ENCODE peak calls at places on chromosome X, in ten cellular contexts. A, H, N, W, R, S, J, F, P and M are unnamed samples.
A peak's percentile ranks its signal among the peaks of the same experiment; 100 is the strongest.

GRCh38 chrX:139170526-139171173 is 359.9 kb upstream of the F9 start:
- DNase-seq in A (no peak), H (no peak), N (no peak), W (no peak), R (no peak), S (no peak), J (no peak), F (no peak), P (no peak), M (no peak)

GRCh38 chrX:2538016-2538415 is 37.2 kb upstream of the DHRSX start:
- DNase-seq in A (peak; percentile 31), H (no peak), N (no peak), W (no peak), R (no peak), S (no peak), J (peak; percentile 30), F (no peak), P (no peak), M (no peak)

GRCh38 chrX:47129157-47129878 is 15.2 kb downstream of the NDUFB11 start:
- DNase-seq in A (peak; percentile 81), H (peak; percentile 66), N (peak; percentile 87), W (peak; percentile 79), R (peak; percentile 92), S (peak; percentile 88), J (peak; percentile 95), F (peak; percentile 85), P (peak; percentile 76), M (peak; percentile 86)

GRCh38 chrX:154354516-154354915 is 19.9 kb downstream of the FLNA start:
- DNase-seq in A (no peak), H (no peak), N (no peak), W (no peak), R (no peak), S (no peak), J (no peak), F (no peak), P (no peak), M (no peak)

GRCh38 chrX:101386542-101386885 is 523 bp upstream of the BTK start:
- DNase-seq in A (no peak), H (no peak), N (no peak), W (no peak), R (no peak), S (no peak), J (no peak), F (no peak), P (no peak), M (no peak)

GRCh38 chrX:40908857-40909475 is 173.6 kb upstream of the MED14 start:
- DNase-seq in A (no peak), H (no peak), N (peak; percentile 21), W (no peak), R (no peak), S (peak; percentile 16), J (no peak), F (no peak), P (no peak), M (no peak)

GRCh38 chrX:85309717-85310116 is 65.9 kb downstream of the ZNF711 start:
- DNase-seq in A (no peak), H (no peak), N (no peak), W (no peak), R (no peak), S (peak; percentile 8), J (no peak), F (no peak), P (no peak), M (no peak)

GRCh38 chrX:101415180-101416130 is 7.4 kb downstream of the HNRNPH2 start:
- DNase-seq in A (peak; percentile 8), H (no peak), N (peak; percentile 63), W (peak; percentile 37), R (peak; percentile 30), S (no peak), J (no peak), F (peak; percentile 27), P (peak; percentile 15), M (no peak)

GRCh38 chrX:23383411-23383810 is 48.8 kb downstream of the PTCHD1 start:
- DNase-seq in A (no peak), H (no peak), N (peak; percentile 6), W (no peak), R (no peak), S (no peak), J (no peak), F (no peak), P (no peak), M (no peak)

GRCh38 chrX:80808854-80809493 is 703 bp downstream of the BRWD3 start:
- DNase-seq in A (peak; percentile 27), H (no peak), N (no peak), W (peak; percentile 10), R (peak; percentile 15), S (no peak), J (no peak), F (peak; percentile 24), P (peak; percentile 2), M (peak; percentile 6)

GRCh38 chrX:45757272-45757671 is 556.6 kb upstream of the DIPK2B start:
- DNase-seq in A (no peak), H (no peak), N (no peak), W (no peak), R (no peak), S (no peak), J (no peak), F (no peak), P (no peak), M (no peak)

GRCh38 chrX:76148753-76149152 is 24.1 kb upstream of the PBDC1 start:
- DNase-seq in A (no peak), H (peak; percentile 3), N (no peak), W (peak; percentile 6), R (peak; percentile 36), S (no peak), J (no peak), F (peak; percentile 41), P (peak; percentile 0), M (peak; percentile 50)